ENCODE peak calls at places on chromosomes 13 and 19, in ten cellular contexts. One of them, this sample, is unnamed.

GRCh38 chr13:40116008-40116407 is 460.5 kb downstream of the COG6 start:
- DNase-seq in HFF-Myc: no peak
- DNase-seq in transverse colon: peak
- DNase-seq in fibroblast of pulmonary artery: peak
- DNase-seq in stomach: peak
- DNase-seq in AG09319: no peak
- DNase-seq in MCF 10A: peak
- DNase-seq in BJ: no peak
- DNase-seq in heart left ventricle: peak
- DNase-seq in cardiac muscle cell: peak
- DNase-seq in this sample: no peak

GRCh38 chr19:56603829-56604228 is 8.7 kb downstream of the ZNF71 start:
- DNase-seq in HFF-Myc: no peak
- DNase-seq in transverse colon: no peak
- DNase-seq in fibroblast of pulmonary artery: no peak
- DNase-seq in stomach: no peak
- DNase-seq in AG09319: no peak
- DNase-seq in MCF 10A: no peak
- DNase-seq in BJ: no peak
- DNase-seq in heart left ventricle: no peak
- DNase-seq in cardiac muscle cell: no peak
- DNase-seq in this sample: no peak

GRCh38 chr19:32343550-32344262 is 1.7 kb upstream of the ZNF507 start:
- DNase-seq in HFF-Myc: no peak
- DNase-seq in transverse colon: no peak
- DNase-seq in fibroblast of pulmonary artery: no peak
- DNase-seq in stomach: no peak
- DNase-seq in AG09319: no peak
- DNase-seq in MCF 10A: peak
- DNase-seq in BJ: no peak
- DNase-seq in heart left ventricle: no peak
- DNase-seq in cardiac muscle cell: peak
- DNase-seq in this sample: no peak

GRCh38 chr19:38684078-38684861 is 36.8 kb downstream of the ACTN4 start:
- DNase-seq in HFF-Myc: peak
- DNase-seq in transverse colon: peak
- DNase-seq in fibroblast of pulmonary artery: peak
- DNase-seq in stomach: peak
- DNase-seq in AG09319: peak
- DNase-seq in MCF 10A: peak
- DNase-seq in BJ: peak
- DNase-seq in heart left ventricle: peak
- DNase-seq in cardiac muscle cell: peak
- DNase-seq in this sample: no peak

GRCh38 chr13:94858856-94859811 is 146.8 kb upstream of the SOX21 start:
- DNase-seq in HFF-Myc: peak
- DNase-seq in transverse colon: peak
- DNase-seq in fibroblast of pulmonary artery: peak
- DNase-seq in stomach: peak
- DNase-seq in AG09319: no peak
- DNase-seq in MCF 10A: no peak
- DNase-seq in BJ: no peak
- DNase-seq in heart left ventricle: peak
- DNase-seq in cardiac muscle cell: peak
- DNase-seq in this sample: no peak

GRCh38 chr19:46776927-46777911 is 11.2 kb downstream of the SLC1A5 start:
- DNase-seq in HFF-Myc: no peak
- DNase-seq in transverse colon: no peak
- DNase-seq in fibroblast of pulmonary artery: no peak
- DNase-seq in stomach: no peak
- DNase-seq in AG09319: no peak
- DNase-seq in MCF 10A: peak
- DNase-seq in BJ: no peak
- DNase-seq in heart left ventricle: no peak
- DNase-seq in cardiac muscle cell: no peak
- DNase-seq in this sample: no peak

GRCh38 chr13:27262546-27262945 is 8.1 kb upstream of the RASL11A start:
- DNase-seq in HFF-Myc: no peak
- DNase-seq in transverse colon: no peak
- DNase-seq in fibroblast of pulmonary artery: no peak
- DNase-seq in stomach: no peak
- DNase-seq in AG09319: no peak
- DNase-seq in MCF 10A: no peak
- DNase-seq in BJ: no peak
- DNase-seq in heart left ventricle: no peak
- DNase-seq in cardiac muscle cell: no peak
- DNase-seq in this sample: no peak

GRCh38 chr19:35144600-35145436 is 1.8 kb downstream of the FXYD7 start:
- DNase-seq in HFF-Myc: no peak
- DNase-seq in transverse colon: peak
- DNase-seq in fibroblast of pulmonary artery: no peak
- DNase-seq in stomach: peak
- DNase-seq in AG09319: no peak
- DNase-seq in MCF 10A: peak
- DNase-seq in BJ: no peak
- DNase-seq in heart left ventricle: no peak
- DNase-seq in cardiac muscle cell: peak
- DNase-seq in this sample: no peak

GRCh38 chr19:45103200-45103624 is 10.2 kb downstream of the PPP1R37 start:
- DNase-seq in HFF-Myc: no peak
- DNase-seq in transverse colon: no peak
- DNase-seq in fibroblast of pulmonary artery: peak
- DNase-seq in stomach: no peak
- DNase-seq in AG09319: no peak
- DNase-seq in MCF 10A: no peak
- DNase-seq in BJ: no peak
- DNase-seq in heart left ventricle: no peak
- DNase-seq in cardiac muscle cell: peak
- DNase-seq in this sample: no peak

GRCh38 chr13:41821195-41821594 is 139.7 kb downstream of the VWA8 start:
- DNase-seq in HFF-Myc: no peak
- DNase-seq in transverse colon: no peak
- DNase-seq in fibroblast of pulmonary artery: no peak
- DNase-seq in stomach: no peak
- DNase-seq in AG09319: no peak
- DNase-seq in MCF 10A: no peak
- DNase-seq in BJ: no peak
- DNase-seq in heart left ventricle: no peak
- DNase-seq in cardiac muscle cell: no peak
- DNase-seq in this sample: no peak

GRCh38 chr13:52371736-52372247 is 34.2 kb downstream of the THSD1 start:
- DNase-seq in HFF-Myc: peak
- DNase-seq in transverse colon: no peak
- DNase-seq in fibroblast of pulmonary artery: peak
- DNase-seq in stomach: no peak
- DNase-seq in AG09319: no peak
- DNase-seq in MCF 10A: peak
- DNase-seq in BJ: no peak
- DNase-seq in heart left ventricle: no peak
- DNase-seq in cardiac muscle cell: peak
- DNase-seq in this sample: no peak
- TF ChIP-seq CTCF in HFF-Myc: no peak
- TF ChIP-seq CTCF in transverse colon: no peak
- TF ChIP-seq CTCF in fibroblast of pulmonary artery: no peak
- TF ChIP-seq CTCF in stomach: no peak
- TF ChIP-seq CTCF in AG09319: no peak
- TF ChIP-seq CTCF in MCF 10A: no peak
- TF ChIP-seq CTCF in BJ: no peak
- TF ChIP-seq CTCF in heart left ventricle: no peak
- TF ChIP-seq CTCF in cardiac muscle cell: no peak
- TF ChIP-seq CTCF in this sample: no peak

GRCh38 chr19:5628919-5629481 is 6.1 kb downstream of the SAFB start:
- DNase-seq in HFF-Myc: no peak
- DNase-seq in transverse colon: no peak
- DNase-seq in fibroblast of pulmonary artery: no peak
- DNase-seq in stomach: no peak
- DNase-seq in AG09319: no peak
- DNase-seq in MCF 10A: no peak
- DNase-seq in BJ: no peak
- DNase-seq in heart left ventricle: no peak
- DNase-seq in cardiac muscle cell: no peak
- DNase-seq in this sample: peak

GRCh38 chr19:5627395-5627904 is 4.6 kb downstream of the SAFB start:
- DNase-seq in HFF-Myc: peak
- DNase-seq in transverse colon: peak
- DNase-seq in fibroblast of pulmonary artery: no peak
- DNase-seq in stomach: peak
- DNase-seq in AG09319: no peak
- DNase-seq in MCF 10A: no peak
- DNase-seq in BJ: no peak
- DNase-seq in heart left ventricle: peak
- DNase-seq in cardiac muscle cell: no peak
- DNase-seq in this sample: peak

GRCh38 chr19:5631511-5632240 is 8.8 kb downstream of the SAFB start:
- DNase-seq in HFF-Myc: no peak
- DNase-seq in transverse colon: no peak
- DNase-seq in fibroblast of pulmonary artery: peak
- DNase-seq in stomach: no peak
- DNase-seq in AG09319: no peak
- DNase-seq in MCF 10A: no peak
- DNase-seq in BJ: no peak
- DNase-seq in heart left ventricle: no peak
- DNase-seq in cardiac muscle cell: peak
- DNase-seq in this sample: no peak

GRCh38 chr19:5625641-5626040 is 2.8 kb downstream of the SAFB start:
- DNase-seq in HFF-Myc: no peak
- DNase-seq in transverse colon: no peak
- DNase-seq in fibroblast of pulmonary artery: no peak
- DNase-seq in stomach: no peak
- DNase-seq in AG09319: no peak
- DNase-seq in MCF 10A: no peak
- DNase-seq in BJ: no peak
- DNase-seq in heart left ventricle: no peak
- DNase-seq in cardiac muscle cell: no peak
- DNase-seq in this sample: no peak

DNA sequence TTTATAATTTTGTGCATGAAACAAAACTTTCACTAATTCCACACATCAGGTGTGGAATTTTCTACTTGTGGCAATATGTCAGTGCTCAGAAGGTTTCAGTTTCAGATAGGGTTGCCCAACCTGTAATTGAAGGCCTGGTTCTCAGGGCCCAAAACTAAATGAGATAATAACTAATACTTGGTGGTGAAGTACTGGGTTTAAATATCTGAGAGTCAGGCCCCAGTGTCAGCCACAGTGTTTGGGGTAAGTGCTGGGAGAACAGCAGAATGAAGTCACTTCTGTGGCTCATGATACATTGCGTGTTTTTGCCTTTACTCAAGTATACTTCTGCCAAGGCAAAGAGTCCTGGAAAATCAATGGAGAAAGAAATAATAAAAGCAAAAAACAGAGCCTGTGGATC is 5.6 kb downstream of the SAFB start:
- DNase-seq in HFF-Myc: no peak
- DNase-seq in transverse colon: no peak
- DNase-seq in fibroblast of pulmonary artery: no peak
- DNase-seq in stomach: no peak
- DNase-seq in AG09319: no peak
- DNase-seq in MCF 10A: no peak
- DNase-seq in BJ: no peak
- DNase-seq in heart left ventricle: no peak
- DNase-seq in cardiac muscle cell: no peak
- DNase-seq in this sample: no peak
- TF ChIP-seq CTCF in HFF-Myc: no peak
- TF ChIP-seq CTCF in transverse colon: no peak
- TF ChIP-seq CTCF in fibroblast of pulmonary artery: no peak
- TF ChIP-seq CTCF in stomach: no peak
- TF ChIP-seq CTCF in AG09319: no peak
- TF ChIP-seq CTCF in MCF 10A: no peak
- TF ChIP-seq CTCF in BJ: no peak
- TF ChIP-seq CTCF in heart left ventricle: no peak
- TF ChIP-seq CTCF in cardiac muscle cell: no peak
- TF ChIP-seq CTCF in this sample: no peak

DNA sequence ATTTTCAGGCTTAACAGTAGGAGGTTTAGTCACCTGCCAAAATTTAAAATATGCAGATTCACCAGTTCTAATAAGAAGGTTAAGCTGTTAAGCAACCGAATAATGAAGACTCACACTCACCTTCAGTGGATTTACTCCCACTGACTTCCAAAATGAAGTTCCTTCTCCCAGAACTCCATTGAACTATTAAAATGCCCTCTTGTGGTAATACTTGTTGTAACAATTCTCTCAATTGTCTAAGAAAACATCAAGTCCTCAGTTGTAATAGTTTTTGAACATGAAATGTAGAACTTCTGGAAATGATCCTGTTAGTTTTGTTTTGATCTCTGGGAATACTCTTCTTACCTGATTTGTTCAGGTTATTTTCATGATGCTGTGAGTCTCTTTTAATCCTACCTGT is 522.0 kb upstream of the ATXN8OS start:
- DNase-seq in HFF-Myc: no peak
- DNase-seq in transverse colon: no peak
- DNase-seq in fibroblast of pulmonary artery: no peak
- DNase-seq in stomach: no peak
- DNase-seq in AG09319: no peak
- DNase-seq in MCF 10A: no peak
- DNase-seq in BJ: no peak
- DNase-seq in heart left ventricle: no peak
- DNase-seq in cardiac muscle cell: no peak
- DNase-seq in this sample: no peak
- TF ChIP-seq CTCF in HFF-Myc: no peak
- TF ChIP-seq CTCF in transverse colon: no peak
- TF ChIP-seq CTCF in fibroblast of pulmonary artery: no peak
- TF ChIP-seq CTCF in stomach: no peak
- TF ChIP-seq CTCF in AG09319: no peak
- TF ChIP-seq CTCF in MCF 10A: no peak
- TF ChIP-seq CTCF in BJ: no peak
- TF ChIP-seq CTCF in heart left ventricle: no peak
- TF ChIP-seq CTCF in cardiac muscle cell: no peak
- TF ChIP-seq CTCF in this sample: no peak

GRCh38 chr19:10294368-10294697 is 4.6 kb downstream of the ICAM5 start:
- DNase-seq in HFF-Myc: no peak
- DNase-seq in transverse colon: peak
- DNase-seq in fibroblast of pulmonary artery: no peak
- DNase-seq in stomach: no peak
- DNase-seq in AG09319: no peak
- DNase-seq in MCF 10A: no peak
- DNase-seq in BJ: no peak
- DNase-seq in heart left ventricle: no peak
- DNase-seq in cardiac muscle cell: no peak
- DNase-seq in this sample: no peak
- TF ChIP-seq CTCF in HFF-Myc: no peak
- TF ChIP-seq CTCF in transverse colon: no peak
- TF ChIP-seq CTCF in fibroblast of pulmonary artery: no peak
- TF ChIP-seq CTCF in stomach: no peak
- TF ChIP-seq CTCF in AG09319: no peak
- TF ChIP-seq CTCF in MCF 10A: no peak
- TF ChIP-seq CTCF in BJ: no peak
- TF ChIP-seq CTCF in heart left ventricle: no peak
- TF ChIP-seq CTCF in cardiac muscle cell: no peak
- TF ChIP-seq CTCF in this sample: no peak

GRCh38 chr19:4647676-4648644 is 8.6 kb downstream of the TNFAIP8L1 start:
- DNase-seq in HFF-Myc: no peak
- DNase-seq in transverse colon: no peak
- DNase-seq in fibroblast of pulmonary artery: peak
- DNase-seq in stomach: no peak
- DNase-seq in AG09319: no peak
- DNase-seq in MCF 10A: no peak
- DNase-seq in BJ: no peak
- DNase-seq in heart left ventricle: peak
- DNase-seq in cardiac muscle cell: peak
- DNase-seq in this sample: no peak
- TF ChIP-seq CTCF in HFF-Myc: no peak
- TF ChIP-seq CTCF in transverse colon: no peak
- TF ChIP-seq CTCF in fibroblast of pulmonary artery: peak
- TF ChIP-seq CTCF in stomach: no peak
- TF ChIP-seq CTCF in AG09319: no peak
- TF ChIP-seq CTCF in MCF 10A: no peak
- TF ChIP-seq CTCF in BJ: no peak
- TF ChIP-seq CTCF in heart left ventricle: peak
- TF ChIP-seq CTCF in cardiac muscle cell: peak
- TF ChIP-seq CTCF in this sample: no peak